ENCODE peak calls at places on chromosome 15, in ten cellular contexts. W is astrocyte of the spinal cord, A is CD14-positive monocyte, F is A549, P is foreskin fibroblast, E is cardiac muscle cell, M is AG10803, O is AG04450, R is ovary, U is AG09319. L is an unnamed sample.

GRCh38 chr15:47507221-47507985 is 209.9 kb upstream of the SEMA6D start:
- DNase-seq in E (no peak), A (no peak), W (no peak), U (no peak), F (no peak), O (no peak), M (no peak), R (no peak), P (no peak), L (no peak)

GRCh38 chr15:74406992-74407705 is 26.6 kb downstream of the SEMA7A start:
- DNase-seq in M (peak; percentile 95), E (no peak), A (no peak), F (peak; percentile 21), P (peak; percentile 96), O (peak; percentile 74), U (peak; percentile 64), R (peak; percentile 73), W (peak; percentile 92), L (no peak)

GRCh38 chr15:89074402-89075012 is 13.7 kb upstream of the ABHD2 start:
- DNase-seq in W (no peak), M (no peak), A (no peak), O (no peak), F (no peak), E (no peak), R (no peak), P (no peak), U (no peak), L (no peak)

GRCh38 chr15:65824031-65824743 is 32.1 kb upstream of the DENND4A start:
- DNase-seq in O (no peak), U (no peak), M (peak; percentile 64), P (peak; percentile 48), E (peak; percentile 67), F (peak; percentile 82), W (peak; percentile 69), R (peak; percentile 34), A (no peak), L (peak; percentile 74)

GRCh38 chr15:96121066-96121465 is 209.4 kb upstream of the NR2F2 start:
- DNase-seq in E (no peak), M (no peak), R (no peak), O (no peak), P (no peak), W (no peak), U (no peak), F (no peak), A (no peak), L (no peak)

GRCh38 chr15:55912982-55913381 is 80.4 kb downstream of the NEDD4 start:
- DNase-seq in R (no peak), O (no peak), F (no peak), E (no peak), W (no peak), A (no peak), M (no peak), U (no peak), P (no peak), L (no peak)

GRCh38 chr15:37098468-37099320 is 1.7 kb downstream of the MEIS2 start:
- DNase-seq in A (no peak), O (no peak), E (no peak), F (peak; percentile 14), M (no peak), R (peak; percentile 55), P (no peak), W (peak; percentile 48), U (no peak), L (peak; percentile 13)

GRCh38 chr15:90594297-90594696 is 64.6 kb downstream of the CRTC3 start:
- DNase-seq in W (no peak), A (peak; percentile 91), R (no peak), M (peak; percentile 54), P (no peak), O (no peak), U (no peak), F (peak; percentile 72), E (no peak), L (peak; percentile 78)

GRCh38 chr15:81165565-81165964 is 31.1 kb upstream of the IL16 start:
- DNase-seq in M (peak; percentile 69), W (no peak), O (no peak), A (no peak), F (no peak), R (no peak), U (no peak), E (no peak), P (no peak), L (no peak)

GRCh38 chr15:81161215-81161673 is 27.2 kb downstream of the CFAP161 start:
- DNase-seq in M (no peak), U (no peak), W (no peak), R (no peak), A (no peak), P (no peak), F (no peak), O (no peak), E (no peak), L (no peak)

GRCh38 chr15:81166949-81167816 is 29.5 kb upstream of the IL16 start:
- DNase-seq in P (no peak), R (no peak), U (no peak), O (no peak), A (no peak), E (no peak), F (no peak), W (no peak), M (no peak), L (no peak)

GRCh38 chr15:81161851-81162250 is 27.8 kb downstream of the CFAP161 start:
- DNase-seq in E (no peak), W (peak; percentile 10), U (no peak), F (no peak), M (no peak), P (no peak), A (no peak), R (no peak), O (no peak), L (no peak)

DNA sequence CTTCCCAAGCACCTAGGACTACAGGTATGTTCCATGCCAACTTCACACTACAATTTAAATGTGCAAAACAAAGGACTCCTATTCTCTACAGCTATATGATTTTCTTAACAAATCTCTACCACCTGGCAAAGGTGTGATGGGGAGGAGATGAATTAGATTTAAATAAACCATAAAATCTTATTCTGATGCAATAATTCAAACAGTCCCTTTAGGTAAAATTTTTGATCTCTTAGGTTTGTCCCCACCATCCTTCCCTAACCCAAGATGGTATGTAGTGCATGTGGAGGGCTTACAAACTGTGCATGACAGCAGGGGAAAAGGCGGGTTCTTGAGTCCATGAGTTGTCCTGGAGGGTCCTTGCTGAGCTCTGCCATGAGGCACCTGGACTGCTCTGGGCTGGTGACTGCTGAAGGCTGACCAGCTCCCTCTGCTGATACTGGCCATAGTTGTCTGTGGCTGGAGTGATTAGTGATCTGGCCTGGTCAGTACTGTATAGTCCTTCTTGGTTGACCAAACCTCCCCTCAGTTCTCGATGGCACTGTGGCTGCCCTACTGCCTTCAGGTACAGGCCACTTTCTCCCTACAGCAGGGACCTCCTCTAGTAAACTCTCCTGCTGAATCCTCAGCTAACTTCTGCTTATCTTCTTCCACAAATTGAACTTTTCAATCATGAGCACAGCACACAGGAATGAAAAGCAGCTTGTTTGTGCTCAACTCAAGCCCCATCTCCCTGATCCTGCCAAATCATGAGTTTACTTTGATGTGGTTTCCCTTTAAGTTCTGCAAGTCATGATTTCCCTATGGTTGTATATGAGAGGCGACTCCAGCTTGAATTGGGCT is 30.1 kb downstream of the CFAP161 start:
- DNase-seq in F (peak; percentile 14), R (no peak), U (peak; percentile 75), E (no peak), A (no peak), P (peak; percentile 58), W (peak; percentile 71), O (peak; percentile 90), M (peak; percentile 90), L (peak; percentile 20)
- TF ChIP-seq CTCF in F (no peak), R (no peak), U (peak; percentile 41), E (no peak), A (no peak), P (peak; percentile 45), W (no peak), O (peak; percentile 41), M (peak; percentile 35), L (no peak)

GRCh38 chr15:57216288-57216687 is 160.0 kb upstream of the CGNL1 start:
- DNase-seq in W (peak; percentile 85), U (no peak), A (no peak), P (peak; percentile 84), R (no peak), M (peak; percentile 60), E (no peak), F (peak; percentile 25), O (peak; percentile 68), L (no peak)

GRCh38 chr15:57218826-57219576 is 157.3 kb upstream of the CGNL1 start:
- DNase-seq in R (no peak), U (peak; percentile 93), M (peak; percentile 98), A (no peak), W (peak; percentile 95), P (peak; percentile 90), E (peak; percentile 44), F (peak; percentile 54), O (peak; percentile 92), L (no peak)

GRCh38 chr15:57217716-57218598 is 158.3 kb upstream of the CGNL1 start:
- DNase-seq in M (peak; percentile 52), A (no peak), R (no peak), W (peak; percentile 74), F (no peak), O (no peak), E (no peak), U (no peak), P (peak; percentile 32), L (no peak)

GRCh38 chr15:57215371-57215770 is 160.9 kb upstream of the CGNL1 start:
- DNase-seq in P (no peak), E (no peak), R (no peak), M (peak; percentile 40), W (no peak), U (no peak), A (no peak), O (no peak), F (no peak), L (no peak)

DNA sequence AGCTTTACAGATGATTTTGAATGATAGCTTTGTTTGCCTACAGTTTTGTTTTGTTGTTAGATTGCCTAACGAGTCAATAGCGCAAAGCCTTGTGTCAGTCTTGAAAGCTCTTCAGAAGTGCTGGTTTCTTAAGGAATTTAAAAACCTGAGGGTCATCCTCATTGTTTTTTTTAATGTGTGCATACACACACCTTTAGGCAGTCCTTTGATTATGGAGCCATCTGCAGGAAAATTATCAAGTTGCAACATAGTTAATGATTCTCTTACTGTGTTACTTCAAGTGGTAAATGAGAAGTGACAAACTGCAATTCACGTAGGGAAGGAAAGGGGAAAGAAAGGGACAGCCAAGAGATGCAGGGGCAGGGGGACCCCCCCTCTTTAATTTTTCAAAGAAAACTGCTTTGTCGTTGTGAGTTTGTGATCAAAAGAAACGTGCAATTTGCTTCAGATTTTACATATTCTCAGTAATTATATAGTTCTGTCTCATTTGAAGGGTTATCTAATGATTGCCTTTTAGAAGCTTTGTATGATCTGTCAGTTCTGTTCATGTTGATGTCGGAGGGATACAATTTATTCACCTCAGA is 162.4 kb upstream of the CGNL1 start:
- DNase-seq in O (no peak), R (no peak), F (peak; percentile 51), M (peak; percentile 76), E (peak; percentile 26), P (peak; percentile 48), W (peak; percentile 67), A (no peak), U (no peak), L (no peak)
- TF ChIP-seq CTCF in O (peak; percentile 56), R (peak; percentile 17), F (peak; percentile 64), M (peak; percentile 64), E (peak; percentile 45), P (peak; percentile 43), W (peak; percentile 43), A (peak; percentile 13), U (peak; percentile 38), L (no peak)

GRCh38 chr15:60299452-60300047 is 98.2 kb downstream of the ANXA2 start:
- DNase-seq in P (peak; percentile 31), E (no peak), M (peak; percentile 26), O (no peak), F (no peak), W (peak; percentile 6), A (no peak), U (no peak), R (peak; percentile 15), L (no peak)
- TF ChIP-seq CTCF in P (peak; percentile 11), E (peak; percentile 25), M (peak; percentile 29), O (peak; percentile 24), F (no peak), W (peak; percentile 20), A (no peak), U (peak; percentile 9), R (no peak), L (no peak)

GRCh38 chr15:98312913-98313312 is 335.4 kb upstream of the IGF1R start:
- DNase-seq in A (no peak), F (no peak), W (no peak), U (no peak), R (no peak), P (no peak), O (no peak), E (no peak), M (no peak), L (no peak)

GRCh38 chr15:98311566-98312188 is 336.7 kb upstream of the IGF1R start:
- DNase-seq in W (peak; percentile 71), R (peak; percentile 52), E (peak; percentile 81), U (peak; percentile 35), O (peak; percentile 33), A (peak; percentile 49), F (peak; percentile 80), M (peak; percentile 66), P (peak; percentile 39), L (peak; percentile 82)

GRCh38 chr15:98304366-98304765 is 343.9 kb downstream of the ARRDC4 start:
- DNase-seq in R (no peak), F (no peak), A (no peak), P (no peak), U (no peak), E (no peak), W (no peak), O (no peak), M (no peak), L (no peak)

DNA sequence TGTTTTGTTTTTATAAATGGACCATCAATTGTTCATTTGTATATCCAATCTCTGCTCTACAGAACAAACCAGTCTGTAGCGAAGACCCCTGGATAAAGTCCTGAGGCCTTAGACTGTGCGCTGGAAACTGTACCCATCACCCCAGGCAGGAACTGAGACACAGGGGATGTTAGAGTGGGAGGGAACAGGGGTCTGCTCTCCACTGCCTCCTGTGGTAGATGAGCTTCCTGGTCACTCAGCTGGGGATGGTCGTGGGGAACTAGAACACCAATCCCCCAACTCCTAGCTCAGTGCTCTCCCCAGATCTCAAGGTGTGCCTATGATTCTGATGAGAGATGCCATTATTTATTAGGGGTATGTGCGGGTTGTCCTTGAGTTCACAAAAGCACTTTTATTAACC is 340.2 kb upstream of the IGF1R start:
- DNase-seq in R (no peak), M (no peak), E (no peak), F (no peak), O (no peak), A (no peak), U (no peak), W (no peak), P (no peak), L (no peak)
- TF ChIP-seq CTCF in R (no peak), M (no peak), E (no peak), F (no peak), O (no peak), A (no peak), U (no peak), W (no peak), P (no peak), L (no peak)